ENCODE peak calls at places on chromosome 21, in five cellular contexts. Y is psoas muscle, D is RWPE2, M is heart left ventricle, Z is AG04450. I is an unnamed sample.

GRCh38 chr21:41778974-41779600 is 12.2 kb upstream of the RIPK4 start:
- DNase-seq in D (no peak), M (no peak), Y (no peak), Z (no peak), I (no peak)

GRCh38 chr21:39012314-39013230 is 170.7 kb downstream of the PSMG1 start:
- DNase-seq in M (no peak), Z (no peak), Y (no peak), D (no peak), I (no peak)

GRCh38 chr21:43827015-43827611 is 37.7 kb downstream of the RRP1 start:
- DNase-seq in Z (no peak), M (peak), D (no peak), Y (peak), I (peak)

GRCh38 chr21:21183092-21183491 is 184.9 kb downstream of the NCAM2 start:
- DNase-seq in M (no peak), Z (no peak), Y (no peak), D (no peak), I (no peak)

GRCh38 chr21:39452207-39452964 is 616 bp downstream of the SH3BGR start:
- DNase-seq in Z (no peak), D (no peak), Y (no peak), M (no peak), I (no peak)

GRCh38 chr21:42302794-42303193 is 12.4 kb downstream of the TFF3 start:
- DNase-seq in M (no peak), Z (no peak), D (no peak), Y (no peak), I (no peak)

GRCh38 chr21:17726047-17726446 is 93.1 kb downstream of the C21orf91 start:
- DNase-seq in D (no peak), Y (no peak), Z (no peak), M (no peak), I (no peak)

GRCh38 chr21:21807598-21807903 is 809.3 kb downstream of the NCAM2 start:
- DNase-seq in Y (no peak), Z (no peak), M (no peak), D (no peak), I (no peak)

GRCh38 chr21:38166214-38166547 is 90.6 kb upstream of the KCNJ15 start:
- DNase-seq in D (no peak), Y (no peak), Z (no peak), M (no peak), I (no peak)

GRCh38 chr21:38439336-38439900 is 58.9 kb downstream of the ERG start:
- DNase-seq in Y (no peak), D (no peak), Z (no peak), M (no peak), I (no peak)

GRCh38 chr21:20419780-20420179 is 578.4 kb upstream of the NCAM2 start:
- DNase-seq in Y (no peak), D (no peak), M (no peak), Z (no peak), I (no peak)

GRCh38 chr21:28445081-28445830 is 547.4 kb downstream of the LTN1 start:
- DNase-seq in Y (no peak), M (no peak), Z (peak), D (no peak), I (peak)

GRCh38 chr21:34333150-34333739 is 30.6 kb upstream of the KCNE2 start:
- DNase-seq in M (no peak), Y (no peak), D (no peak), Z (no peak), I (peak)

GRCh38 chr21:33663241-33663640 is 20.9 kb downstream of the ITSN1 start:
- DNase-seq in D (no peak), Y (no peak), M (no peak), Z (no peak), I (no peak)

GRCh38 chr21:27171704-27172103 is 204.8 kb upstream of the ADAMTS5 start:
- DNase-seq in Z (no peak), Y (no peak), D (no peak), M (no peak), I (no peak)

GRCh38 chr21:27693376-27693775 is 726.5 kb upstream of the ADAMTS5 start:
- DNase-seq in Z (no peak), M (no peak), Y (no peak), D (no peak), I (peak)

GRCh38 chr21:38899277-38899947 is 93.7 kb downstream of the ETS2 start:
- DNase-seq in D (no peak), Z (no peak), Y (no peak), M (no peak), I (no peak)

GRCh38 chr21:37921091-37921490 is 4.8 kb upstream of the KCNJ6 start:
- DNase-seq in M (no peak), Z (no peak), Y (no peak), D (no peak), I (no peak)

GRCh38 chr21:38039369-38039768 is 123.1 kb upstream of the KCNJ6 start:
- DNase-seq in M (no peak), D (no peak), Y (no peak), Z (no peak), I (no peak)

GRCh38 chr21:28937737-28938136 is 54.9 kb downstream of the LTN1 start:
- DNase-seq in Y (no peak), M (no peak), D (no peak), Z (no peak), I (no peak)

GRCh38 chr21:38955495-38955894 is 149.8 kb downstream of the ETS2 start:
- DNase-seq in Y (no peak), Z (no peak), D (no peak), M (peak), I (peak)

GRCh38 chr21:39016740-39017315 is 166.4 kb downstream of the PSMG1 start:
- DNase-seq in Z (no peak), Y (no peak), D (no peak), M (no peak), I (no peak)

GRCh38 chr21:37762606-37763005 is 153.7 kb downstream of the KCNJ6 start:
- DNase-seq in Y (no peak), Z (no peak), M (no peak), D (no peak), I (no peak)

GRCh38 chr21:27725916-27726315 is 759.0 kb upstream of the ADAMTS5 start:
- DNase-seq in Z (no peak), Y (no peak), D (no peak), M (no peak), I (peak)

GRCh38 chr21:42716074-42716473 is 62.7 kb downstream of the PDE9A start:
- DNase-seq in M (no peak), Y (no peak), Z (no peak), D (no peak), I (no peak)

GRCh38 chr21:36718951-36719501 is 20.1 kb downstream of the SIM2 start:
- DNase-seq in Y (no peak), M (no peak), D (peak), Z (no peak), I (no peak)

GRCh38 chr21:26191609-26192008 is 21.0 kb upstream of the APP start:
- DNase-seq in Z (no peak), Y (no peak), M (no peak), D (no peak), I (no peak)

GRCh38 chr21:34189506-34189905 is 116.1 kb downstream of the MRPS6 start:
- DNase-seq in Y (no peak), M (no peak), D (no peak), Z (no peak), I (no peak)

GRCh38 chr21:39317134-39318090 is 4.0 kb upstream of the BRWD1 start:
- DNase-seq in D (no peak), M (no peak), Z (no peak), Y (no peak), I (no peak)

GRCh38 chr21:35857082-35857481 is 203.2 kb downstream of the SETD4 start:
- DNase-seq in M (no peak), Z (no peak), D (no peak), Y (no peak), I (no peak)

GRCh38 chr21:37455504-37455911 is 88.9 kb downstream of the DYRK1A start:
- DNase-seq in M (no peak), Y (no peak), D (no peak), Z (no peak), I (no peak)

GRCh38 chr21:26167593-26167992 is 3.0 kb downstream of the APP start:
- DNase-seq in D (no peak), Y (no peak), M (no peak), Z (no peak), I (no peak)

GRCh38 chr21:17498586-17498985 is 14.3 kb upstream of the CXADR start:
- DNase-seq in D (no peak), Z (no peak), M (no peak), Y (no peak), I (no peak)

GRCh38 chr21:34743831-34744230 is 75.0 kb downstream of the CLIC6 start:
- DNase-seq in M (peak), D (peak), Z (no peak), Y (peak), I (peak)

GRCh38 chr21:23008803-23009202 is 2010.6 kb downstream of the NCAM2 start:
- DNase-seq in D (no peak), M (no peak), Z (no peak), Y (no peak), I (no peak)

GRCh38 chr21:14591882-14592281 is 45.8 kb upstream of the SAMSN1 start:
- DNase-seq in M (peak), Y (peak), Z (no peak), D (no peak), I (peak)

GRCh38 chr21:43921602-43921978 is 56.6 kb downstream of the AGPAT3 start:
- DNase-seq in Y (no peak), M (peak), D (no peak), Z (no peak), I (no peak)

GRCh38 chr21:28237661-28238060 is 755.0 kb downstream of the LTN1 start:
- DNase-seq in D (no peak), Y (no peak), Z (no peak), M (no peak), I (no peak)

GRCh38 chr21:25944672-25945213 is 210.0 kb downstream of the GABPA start:
- DNase-seq in M (no peak), Y (no peak), D (no peak), Z (no peak), I (no peak)

GRCh38 chr21:32350211-32350980 is 42.4 kb downstream of the URB1 start:
- DNase-seq in M (no peak), Y (no peak), D (no peak), Z (no peak), I (no peak)

GRCh38 chr21:32347887-32348450 is 44.8 kb downstream of the URB1 start:
- DNase-seq in M (no peak), D (no peak), Z (no peak), Y (no peak), I (no peak)

GRCh38 chr21:32348604-32349332 is 44.0 kb downstream of the URB1 start:
- DNase-seq in Z (no peak), Y (no peak), M (no peak), D (no peak), I (no peak)

GRCh38 chr21:32350981-32351380 is 41.8 kb downstream of the URB1 start:
- DNase-seq in Y (no peak), Z (no peak), M (no peak), D (no peak), I (no peak)

DNA sequence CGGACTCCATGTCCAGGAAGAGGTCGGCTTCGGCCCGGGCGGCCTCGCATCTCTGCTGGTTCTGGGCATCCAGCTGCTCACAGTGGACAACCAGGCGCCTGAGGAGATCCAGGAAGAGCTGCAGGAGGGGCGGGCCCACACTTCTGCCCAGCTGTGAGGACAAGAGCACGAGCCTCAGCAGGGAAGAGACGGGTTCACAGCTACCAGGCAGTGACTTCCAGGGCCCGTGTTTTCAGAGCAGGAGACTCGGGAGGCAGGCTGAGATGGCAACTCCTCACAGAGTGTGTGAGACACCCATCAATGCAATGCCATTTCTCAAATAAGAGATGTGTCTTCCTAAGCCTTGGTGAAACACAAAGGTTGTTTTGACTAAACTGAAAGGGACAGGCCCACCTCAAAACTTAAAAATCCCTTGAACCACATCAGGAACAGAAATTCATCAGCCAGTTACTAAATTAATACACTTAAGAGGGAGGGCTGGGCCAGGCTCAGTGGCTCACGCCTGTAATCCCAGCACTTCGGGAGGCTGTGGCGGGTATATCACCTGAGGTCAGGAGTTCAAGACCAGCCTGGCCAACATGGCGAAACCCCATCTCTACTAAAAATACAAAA is 43.4 kb downstream of the URB1 start:
- DNase-seq in Y (no peak), Z (no peak), M (no peak), D (no peak), I (no peak)
- H3K27ac ChIP-seq in Y (no peak), Z (no peak), M (no peak), D (no peak), I (no peak)

DNA sequence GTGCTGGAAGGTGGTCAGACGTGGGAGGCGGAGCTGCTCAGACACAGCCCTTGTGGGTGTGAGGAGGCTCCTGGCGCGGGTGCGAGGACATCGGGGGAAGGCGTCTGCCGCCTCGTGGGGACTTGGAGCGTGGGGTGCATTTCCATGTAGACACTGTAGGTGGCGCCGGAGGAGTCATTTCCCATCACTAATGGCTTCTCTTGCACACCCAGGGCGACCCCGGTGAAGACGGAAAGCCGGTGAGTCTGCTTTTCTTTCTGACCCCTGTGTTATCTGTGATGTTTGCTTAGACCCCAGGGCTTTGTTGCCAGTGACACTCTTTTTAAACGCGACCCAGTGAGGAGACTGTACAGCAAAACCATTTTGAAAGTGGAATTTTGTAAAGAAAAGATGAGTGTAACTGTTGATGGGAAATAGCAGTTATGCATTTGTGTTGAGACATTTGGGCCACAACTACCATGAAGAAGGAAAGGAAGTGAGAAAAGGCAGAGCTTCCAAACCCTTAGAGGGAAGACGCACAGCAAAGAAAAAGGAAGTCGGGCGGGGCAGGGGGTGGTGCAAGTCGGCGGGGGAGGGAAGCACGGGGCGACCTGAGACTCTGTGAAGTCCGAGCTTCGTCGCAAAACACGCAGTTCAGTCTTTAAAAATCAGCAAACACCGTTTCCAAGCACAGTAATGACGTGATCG is 64.0 kb downstream of the SLC19A1 start:
- DNase-seq in M (peak), Z (no peak), Y (peak), D (no peak), I (peak)
- H3K4me3 ChIP-seq in M (no peak), Z (no peak), Y (no peak), D (no peak), I (no peak)

GRCh38 chr21:45388011-45388521 is 16.9 kb upstream of the COL18A1 start:
- DNase-seq in M (peak), Y (peak), Z (no peak), D (no peak), I (no peak)
- H3K27ac ChIP-seq in M (no peak), Y (no peak), Z (no peak), D (no peak), I (no peak)

DNA sequence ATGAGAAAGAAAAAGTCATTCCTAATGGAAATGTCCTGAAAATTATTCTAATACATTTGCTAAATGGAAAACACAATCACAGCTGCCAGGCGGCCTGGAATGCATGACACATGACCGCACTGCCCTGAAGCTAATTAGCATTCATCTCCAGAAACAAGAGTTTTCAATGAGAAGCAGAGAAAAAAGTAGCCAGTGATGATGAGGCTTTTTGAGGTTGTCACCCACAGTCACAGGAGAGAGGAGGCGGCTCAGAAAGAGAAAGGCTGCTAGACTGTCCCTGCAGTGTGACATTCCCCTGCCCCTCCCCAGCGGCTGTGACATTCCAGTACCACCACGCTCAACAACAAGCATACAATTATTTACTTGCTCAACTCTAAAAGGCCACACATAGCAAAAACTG is 122.9 kb upstream of the KRTAP19-8 start:
- DNase-seq in D (no peak), Y (no peak), M (no peak), Z (no peak), I (no peak)
- H3K4me3 ChIP-seq in D (no peak), Y (no peak), M (no peak), Z (no peak), I (no peak)

GRCh38 chr21:15751037-15751436 is 21.3 kb downstream of the USP25 start:
- DNase-seq in D (no peak), Z (no peak), M (no peak), Y (no peak), I (no peak)
- H3K27ac ChIP-seq in D (no peak), Z (no peak), M (no peak), Y (no peak), I (no peak)

DNA sequence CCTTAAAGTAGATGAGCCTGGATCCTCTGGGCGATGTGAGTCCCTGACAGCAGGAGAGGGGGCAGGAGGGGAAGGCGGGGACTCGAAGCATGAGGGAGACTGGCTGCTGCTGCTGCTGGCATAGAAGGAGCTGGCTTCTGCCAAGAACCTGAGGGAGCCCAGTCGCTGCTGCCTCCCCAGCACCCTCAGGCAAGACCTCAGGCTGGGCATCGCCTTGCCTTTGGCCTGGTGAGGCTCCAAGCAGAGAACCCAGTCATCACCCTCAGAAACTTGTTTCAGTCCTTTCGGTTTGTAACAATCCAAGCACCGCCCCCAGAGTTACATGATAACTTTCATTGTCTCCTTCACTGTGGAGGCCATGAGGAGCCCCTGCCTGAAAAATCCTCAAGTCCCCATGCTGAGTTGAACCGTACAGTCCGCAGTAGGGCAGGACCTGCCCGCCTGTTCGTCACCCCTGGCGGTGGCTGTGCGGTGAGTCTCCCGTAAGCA is 38.8 kb downstream of the POFUT2 start:
- DNase-seq in D (peak), Z (no peak), M (no peak), Y (no peak), I (no peak)
- H3K4me3 ChIP-seq in D (no peak), Z (peak), M (peak), Y (no peak), I (peak)

I was measured in brain microvascular endothelial cell.